ENCODE peak calls at places on chromosome 15, in five cellular contexts. One of them, this sample, is unnamed.

GRCh38 chr15:71755571-71755970 is 54.8 kb upstream of the NR2E3 start:
- DNase-seq in neural progenitor cell: no peak
- DNase-seq in mesendoderm: no peak
- DNase-seq in astrocyte: no peak
- DNase-seq in K562: no peak
- DNase-seq in this sample: no peak

GRCh38 chr15:45857295-45857694 is 222.5 kb downstream of the SQOR start:
- DNase-seq in neural progenitor cell: no peak
- DNase-seq in K562: no peak
- DNase-seq in astrocyte: no peak
- DNase-seq in mesendoderm: no peak
- DNase-seq in this sample: no peak

GRCh38 chr15:70098461-70099166 is 897 bp upstream of the TLE3 start:
- DNase-seq in mesendoderm: peak
- DNase-seq in K562: no peak
- DNase-seq in neural progenitor cell: peak
- DNase-seq in astrocyte: no peak
- DNase-seq in this sample: peak

GRCh38 chr15:67185621-67186225 is 68.7 kb downstream of the AAGAB start:
- DNase-seq in mesendoderm: no peak
- DNase-seq in astrocyte: peak
- DNase-seq in neural progenitor cell: no peak
- DNase-seq in K562: no peak
- DNase-seq in this sample: peak

GRCh38 chr15:45642203-45642932 is 7.5 kb downstream of the SQOR start:
- DNase-seq in mesendoderm: peak
- DNase-seq in astrocyte: peak
- DNase-seq in K562: no peak
- DNase-seq in neural progenitor cell: no peak
- DNase-seq in this sample: no peak

GRCh38 chr15:66724732-66725467 is 22.9 kb downstream of the SMAD6 start:
- DNase-seq in neural progenitor cell: no peak
- DNase-seq in mesendoderm: no peak
- DNase-seq in astrocyte: no peak
- DNase-seq in K562: no peak
- DNase-seq in this sample: no peak

GRCh38 chr15:85000189-85000864 is 18.7 kb downstream of the PDE8A start:
- DNase-seq in astrocyte: no peak
- DNase-seq in neural progenitor cell: no peak
- DNase-seq in mesendoderm: no peak
- DNase-seq in K562: no peak
- DNase-seq in this sample: no peak

GRCh38 chr15:79243723-79244122 is 38.8 kb upstream of the ANKRD34C start:
- DNase-seq in mesendoderm: peak
- DNase-seq in neural progenitor cell: no peak
- DNase-seq in astrocyte: no peak
- DNase-seq in K562: no peak
- DNase-seq in this sample: no peak

GRCh38 chr15:40595219-40595618 is 1.2 kb downstream of the KNL1 start:
- DNase-seq in mesendoderm: no peak
- DNase-seq in neural progenitor cell: no peak
- DNase-seq in astrocyte: no peak
- DNase-seq in K562: no peak
- DNase-seq in this sample: no peak
- H3K9ac ChIP-seq in mesendoderm: peak
- H3K9ac ChIP-seq in neural progenitor cell: peak
- H3K9ac ChIP-seq in astrocyte: peak
- H3K9ac ChIP-seq in K562: peak
- H3K9ac ChIP-seq in this sample: peak

DNA sequence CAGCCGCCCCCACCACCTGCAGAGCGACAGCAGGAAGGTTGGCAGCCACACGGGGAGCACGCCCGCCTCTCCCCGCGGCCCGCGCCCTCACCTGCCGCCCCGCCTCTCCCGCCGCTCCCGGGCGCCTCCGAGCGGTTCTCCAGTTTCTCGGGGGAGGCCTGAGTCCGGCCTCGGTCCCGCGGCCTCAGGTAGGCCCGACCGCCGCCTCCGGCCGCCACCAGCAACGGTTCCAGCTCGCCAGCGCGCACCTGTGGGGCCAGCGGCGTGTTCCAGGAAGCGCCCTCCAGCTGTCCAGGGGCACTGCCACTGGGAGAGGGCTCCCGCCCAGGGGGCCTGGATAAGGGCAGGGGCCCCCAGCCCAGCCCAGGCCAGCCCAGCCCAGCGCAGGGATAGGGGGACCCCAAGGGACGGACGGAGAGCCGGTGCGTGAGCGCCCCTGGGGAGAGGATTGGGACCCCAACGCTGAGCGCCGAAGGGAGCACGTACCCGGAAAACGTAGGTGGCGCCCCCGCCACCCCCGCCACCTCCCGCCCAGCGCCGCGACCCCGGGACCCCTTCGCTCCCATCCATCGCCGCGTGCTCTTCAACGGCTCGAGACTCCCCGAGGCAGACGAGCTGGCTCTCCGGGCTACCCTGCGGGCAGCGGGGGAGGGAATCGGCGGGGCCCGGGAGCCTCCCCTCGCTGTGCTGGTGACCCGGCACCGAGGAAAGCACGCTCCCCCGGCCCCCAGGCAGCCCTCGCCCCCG is 2.1 kb downstream of the LTK start:
- DNase-seq in mesendoderm: no peak
- DNase-seq in astrocyte: no peak
- DNase-seq in K562: no peak
- DNase-seq in neural progenitor cell: peak
- DNase-seq in this sample: no peak
- H3K9ac ChIP-seq in mesendoderm: no peak
- H3K9ac ChIP-seq in astrocyte: no peak
- H3K9ac ChIP-seq in K562: no peak
- H3K9ac ChIP-seq in neural progenitor cell: no peak
- H3K9ac ChIP-seq in this sample: no peak

GRCh38 chr15:55796321-55796965 is 53.5 kb upstream of the PRTG start:
- DNase-seq in K562: no peak
- DNase-seq in mesendoderm: no peak
- DNase-seq in astrocyte: peak
- DNase-seq in neural progenitor cell: no peak
- DNase-seq in this sample: no peak

GRCh38 chr15:55791576-55792400 is 48.8 kb upstream of the PRTG start:
- DNase-seq in neural progenitor cell: no peak
- DNase-seq in K562: no peak
- DNase-seq in astrocyte: peak
- DNase-seq in mesendoderm: peak
- DNase-seq in this sample: no peak

GRCh38 chr15:55800216-55800615 is 57.3 kb upstream of the PRTG start:
- DNase-seq in neural progenitor cell: no peak
- DNase-seq in astrocyte: no peak
- DNase-seq in K562: no peak
- DNase-seq in mesendoderm: no peak
- DNase-seq in this sample: no peak

GRCh38 chr15:55799287-55800212 is 56.6 kb upstream of the PRTG start:
- DNase-seq in mesendoderm: peak
- DNase-seq in astrocyte: peak
- DNase-seq in K562: peak
- DNase-seq in neural progenitor cell: peak
- DNase-seq in this sample: no peak

DNA sequence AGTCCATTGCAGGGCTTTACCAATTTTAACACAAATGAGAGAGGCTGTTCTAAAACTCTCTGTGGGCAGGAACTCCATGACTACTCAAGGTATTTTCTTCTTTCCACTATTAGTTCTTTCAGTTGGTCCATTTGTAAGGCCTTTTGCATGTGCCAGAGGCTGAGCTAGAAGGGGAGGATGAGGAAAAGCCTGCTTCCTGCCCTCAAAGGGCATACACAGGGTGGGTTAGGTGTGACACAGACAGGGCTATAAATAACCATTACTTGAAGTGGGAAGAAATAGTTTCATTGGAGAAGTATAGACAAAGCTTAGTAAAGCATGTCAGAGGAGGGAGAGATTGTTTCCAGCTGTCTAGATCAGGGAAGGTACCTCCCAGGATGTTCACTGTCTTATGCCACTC is 52.1 kb upstream of the PRTG start:
- DNase-seq in K562: no peak
- DNase-seq in mesendoderm: no peak
- DNase-seq in neural progenitor cell: no peak
- DNase-seq in astrocyte: no peak
- DNase-seq in this sample: no peak
- H3K9ac ChIP-seq in K562: no peak
- H3K9ac ChIP-seq in mesendoderm: no peak
- H3K9ac ChIP-seq in neural progenitor cell: no peak
- H3K9ac ChIP-seq in astrocyte: no peak
- H3K9ac ChIP-seq in this sample: no peak

GRCh38 chr15:81301385-81301784 is 22.6 kb downstream of the STARD5 start:
- DNase-seq in astrocyte: no peak
- DNase-seq in K562: no peak
- DNase-seq in neural progenitor cell: no peak
- DNase-seq in mesendoderm: no peak
- DNase-seq in this sample: no peak
- H3K9ac ChIP-seq in astrocyte: no peak
- H3K9ac ChIP-seq in K562: no peak
- H3K9ac ChIP-seq in neural progenitor cell: no peak
- H3K9ac ChIP-seq in mesendoderm: no peak
- H3K9ac ChIP-seq in this sample: peak